ENCODE peak calls at places on chromosomes 6 and 20, in six cellular contexts. One of them, this sample, is unnamed.

GRCh38 chr20:53579581-53580375 is 13.9 kb downstream of the ZNF217 start:
- DNase-seq in stomach: peak; percentile 25
- DNase-seq in CD4-positive, alpha-beta T cell: no peak
- DNase-seq in fibroblast of pulmonary artery: peak; percentile 91
- DNase-seq in lung: no peak
- DNase-seq in heart left ventricle: no peak
- DNase-seq in this sample: peak; percentile 99

GRCh38 chr6:85864453-85865401 is 222.0 kb upstream of the SYNCRIP start:
- DNase-seq in fibroblast of pulmonary artery: peak; percentile 38
- DNase-seq in stomach: peak; percentile 58
- DNase-seq in lung: no peak
- DNase-seq in heart left ventricle: no peak
- DNase-seq in CD4-positive, alpha-beta T cell: no peak
- DNase-seq in this sample: peak; percentile 28

GRCh38 chr6:37874726-37875125 is 55.2 kb downstream of the ZFAND3 start:
- DNase-seq in CD4-positive, alpha-beta T cell: no peak
- DNase-seq in lung: no peak
- DNase-seq in heart left ventricle: no peak
- DNase-seq in stomach: no peak
- DNase-seq in fibroblast of pulmonary artery: no peak
- DNase-seq in this sample: no peak

GRCh38 chr20:34824861-34825529 is 456 bp downstream of the NCOA6 start:
- DNase-seq in heart left ventricle: peak; percentile 81
- DNase-seq in stomach: peak; percentile 61
- DNase-seq in fibroblast of pulmonary artery: peak; percentile 31
- DNase-seq in CD4-positive, alpha-beta T cell: peak; percentile 53
- DNase-seq in lung: peak; percentile 48
- DNase-seq in this sample: peak; percentile 35

GRCh38 chr6:98832282-98833100 is 1.9 kb upstream of the POU3F2 start:
- DNase-seq in stomach: no peak
- DNase-seq in CD4-positive, alpha-beta T cell: no peak
- DNase-seq in lung: no peak
- DNase-seq in heart left ventricle: no peak
- DNase-seq in fibroblast of pulmonary artery: peak; percentile 43
- DNase-seq in this sample: peak; percentile 32

GRCh38 chr6:101490857-101491256 is 97.3 kb downstream of the GRIK2 start:
- DNase-seq in fibroblast of pulmonary artery: no peak
- DNase-seq in lung: no peak
- DNase-seq in CD4-positive, alpha-beta T cell: no peak
- DNase-seq in heart left ventricle: no peak
- DNase-seq in stomach: no peak
- DNase-seq in this sample: peak; percentile 23

GRCh38 chr6:87154641-87155271 is 609 bp upstream of the ZNF292 start:
- DNase-seq in heart left ventricle: no peak
- DNase-seq in stomach: no peak
- DNase-seq in lung: no peak
- DNase-seq in fibroblast of pulmonary artery: peak; percentile 87
- DNase-seq in CD4-positive, alpha-beta T cell: peak; percentile 47
- DNase-seq in this sample: peak; percentile 59

GRCh38 chr6:135525550-135525949 is 28.0 kb upstream of the AHI1 start:
- DNase-seq in stomach: no peak
- DNase-seq in lung: no peak
- DNase-seq in fibroblast of pulmonary artery: no peak
- DNase-seq in CD4-positive, alpha-beta T cell: no peak
- DNase-seq in heart left ventricle: no peak
- DNase-seq in this sample: no peak

GRCh38 chr20:1012359-1013168 is 10.5 kb upstream of the RSPO4 start:
- DNase-seq in CD4-positive, alpha-beta T cell: no peak
- DNase-seq in lung: no peak
- DNase-seq in fibroblast of pulmonary artery: no peak
- DNase-seq in stomach: no peak
- DNase-seq in heart left ventricle: no peak
- DNase-seq in this sample: no peak

DNA sequence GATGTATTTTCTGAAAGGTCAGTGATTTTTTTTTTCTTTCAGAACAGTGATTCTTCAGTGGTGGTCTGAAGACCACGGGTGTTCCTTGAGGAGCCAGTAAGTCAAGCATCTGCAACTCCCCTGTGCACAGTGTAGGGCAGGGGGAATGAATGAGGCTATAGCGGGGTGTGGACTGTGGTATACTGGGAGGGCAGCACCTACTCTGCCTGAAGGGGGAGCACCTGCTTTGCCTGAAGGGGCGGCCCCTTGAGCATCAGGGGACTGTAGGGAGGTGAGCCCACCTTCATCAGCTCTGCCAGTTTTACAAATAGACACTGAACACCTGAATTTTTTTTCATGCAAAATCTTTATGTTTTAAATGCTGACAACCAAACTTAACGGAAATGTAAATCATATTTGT is 77.5 kb upstream of the RIPOR2 start:
- DNase-seq in stomach: no peak
- DNase-seq in lung: no peak
- DNase-seq in CD4-positive, alpha-beta T cell: no peak
- DNase-seq in heart left ventricle: no peak
- DNase-seq in fibroblast of pulmonary artery: no peak
- DNase-seq in this sample: no peak
- TF ChIP-seq CTCF in stomach: no peak
- TF ChIP-seq CTCF in lung: no peak
- TF ChIP-seq CTCF in CD4-positive, alpha-beta T cell: no peak
- TF ChIP-seq CTCF in heart left ventricle: no peak
- TF ChIP-seq CTCF in fibroblast of pulmonary artery: peak; percentile 23
- TF ChIP-seq CTCF in this sample: peak; percentile 52

GRCh38 chr6:2760882-2761842 is 4.0 kb upstream of the WRNIP1 start:
- DNase-seq in stomach: no peak
- DNase-seq in fibroblast of pulmonary artery: no peak
- DNase-seq in CD4-positive, alpha-beta T cell: no peak
- DNase-seq in lung: no peak
- DNase-seq in heart left ventricle: no peak
- DNase-seq in this sample: peak; percentile 73
- TF ChIP-seq CTCF in stomach: peak; percentile 38
- TF ChIP-seq CTCF in fibroblast of pulmonary artery: peak; percentile 40
- TF ChIP-seq CTCF in CD4-positive, alpha-beta T cell: peak; percentile 76
- TF ChIP-seq CTCF in lung: peak; percentile 8
- TF ChIP-seq CTCF in heart left ventricle: peak; percentile 34
- TF ChIP-seq CTCF in this sample: peak; percentile 71

GRCh38 chr6:128323011-128323410 is 197.4 kb downstream of the PTPRK start:
- DNase-seq in fibroblast of pulmonary artery: no peak
- DNase-seq in lung: no peak
- DNase-seq in CD4-positive, alpha-beta T cell: no peak
- DNase-seq in stomach: no peak
- DNase-seq in heart left ventricle: no peak
- DNase-seq in this sample: no peak

GRCh38 chr6:128333581-128334223 is 186.7 kb downstream of the PTPRK start:
- DNase-seq in stomach: no peak
- DNase-seq in fibroblast of pulmonary artery: no peak
- DNase-seq in heart left ventricle: no peak
- DNase-seq in CD4-positive, alpha-beta T cell: no peak
- DNase-seq in lung: no peak
- DNase-seq in this sample: no peak

GRCh38 chr6:128327890-128328289 is 192.5 kb downstream of the PTPRK start:
- DNase-seq in CD4-positive, alpha-beta T cell: peak; percentile 5
- DNase-seq in lung: no peak
- DNase-seq in fibroblast of pulmonary artery: peak; percentile 56
- DNase-seq in heart left ventricle: no peak
- DNase-seq in stomach: no peak
- DNase-seq in this sample: peak; percentile 45
- TF ChIP-seq CTCF in CD4-positive, alpha-beta T cell: peak; percentile 61
- TF ChIP-seq CTCF in lung: peak; percentile 1
- TF ChIP-seq CTCF in fibroblast of pulmonary artery: peak; percentile 46
- TF ChIP-seq CTCF in heart left ventricle: peak; percentile 48
- TF ChIP-seq CTCF in stomach: no peak
- TF ChIP-seq CTCF in this sample: peak; percentile 55

DNA sequence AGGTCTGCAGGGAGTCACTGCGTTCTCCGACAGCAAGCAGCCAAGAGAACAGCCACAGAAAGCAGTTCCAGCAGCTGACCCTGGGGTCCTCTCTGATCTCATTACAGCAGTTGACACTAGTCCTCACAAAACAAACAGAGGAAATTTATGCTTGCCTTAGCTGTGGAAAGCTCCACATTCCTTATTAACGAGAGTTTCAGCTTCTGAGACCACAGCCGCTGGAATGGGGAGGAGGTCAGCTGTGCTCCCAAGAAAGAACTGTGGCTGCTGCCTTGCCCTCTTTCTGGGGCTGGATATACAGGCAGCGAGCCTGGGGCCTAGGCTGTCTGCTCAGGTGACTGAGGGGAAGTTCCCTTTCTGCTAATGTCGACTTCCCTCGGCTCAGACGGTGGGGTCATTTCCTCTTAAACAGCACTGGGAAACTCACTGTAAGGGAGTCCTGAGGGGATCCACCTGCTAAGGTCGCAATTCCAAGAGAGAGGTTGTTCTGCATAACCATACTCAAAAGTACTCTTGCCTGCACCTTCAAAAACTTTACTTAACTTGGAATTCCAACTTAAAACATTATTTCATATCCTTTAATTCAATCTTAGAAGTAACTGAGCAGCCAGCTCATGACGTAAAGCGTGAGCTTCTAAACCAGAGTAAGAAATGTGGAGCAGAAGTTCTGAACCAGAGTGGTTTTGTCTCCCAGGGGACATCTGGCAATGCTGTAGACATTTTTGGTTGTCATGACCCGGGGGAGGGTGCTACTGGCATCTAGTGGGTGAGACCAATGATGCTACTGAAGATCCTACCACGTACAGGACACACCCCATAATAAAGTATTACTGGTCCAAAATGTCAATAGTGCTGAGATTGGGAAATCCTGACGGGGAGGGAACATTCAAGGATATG is 80.3 kb downstream of the BACH2 start:
- DNase-seq in lung: no peak
- DNase-seq in CD4-positive, alpha-beta T cell: no peak
- DNase-seq in fibroblast of pulmonary artery: no peak
- DNase-seq in stomach: no peak
- DNase-seq in heart left ventricle: no peak
- DNase-seq in this sample: no peak
- TF ChIP-seq CTCF in lung: no peak
- TF ChIP-seq CTCF in CD4-positive, alpha-beta T cell: no peak
- TF ChIP-seq CTCF in fibroblast of pulmonary artery: no peak
- TF ChIP-seq CTCF in stomach: no peak
- TF ChIP-seq CTCF in heart left ventricle: no peak
- TF ChIP-seq CTCF in this sample: no peak

This sample was measured in PC-3.